ENCODE peak calls at places on chromosomes 6 and 20, in four cellular contexts. N is stimulated activated CD4-positive, alpha-beta T cell treated with anti-CD3 and anti-CD28 coated beads, Interleukin-1b, Interleukin-23, amount 100 ng/mL, for 48 hours; M is effector CD4-positive, alpha-beta T cell; Q is epithelial cell of prostate. C is an unnamed sample.

GRCh38 chr6:45423901-45424627 is 46.3 kb upstream of the SUPT3H start:
- DNase-seq in Q (no peak), M (no peak), N (peak), C (no peak)

GRCh38 chr6:22356362-22356940 is 59.6 kb upstream of the PRL start:
- DNase-seq in N (no peak), M (no peak), Q (no peak), C (no peak)

GRCh38 chr6:582370-582769 is 74.5 kb downstream of the HUS1B start:
- DNase-seq in N (no peak), Q (no peak), M (no peak), C (no peak)

GRCh38 chr6:27426045-27426620 is 37.6 kb downstream of the ZNF391 start:
- DNase-seq in N (no peak), M (no peak), Q (no peak), C (no peak)

GRCh38 chr6:130132286-130132701 is 90.5 kb downstream of the SAMD3 start:
- DNase-seq in M (peak), Q (no peak), N (peak), C (no peak)

GRCh38 chr6:18380165-18380564 is 7.0 kb upstream of the RNF144B start:
- DNase-seq in N (no peak), M (no peak), Q (no peak), C (no peak)

GRCh38 chr20:4821590-4821989 is 99.9 kb downstream of the PRND start:
- DNase-seq in N (no peak), Q (no peak), M (no peak), C (no peak)

GRCh38 chr20:36823126-36823525 is 49.6 kb upstream of the DSN1 start:
- DNase-seq in M (no peak), Q (no peak), N (no peak), C (no peak)

GRCh38 chr6:14754636-14755513 is 491.0 kb upstream of the JARID2 start:
- DNase-seq in Q (no peak), N (peak), M (no peak), C (no peak)

GRCh38 chr6:5525209-5525608 is 263.9 kb downstream of the FARS2 start:
- DNase-seq in Q (no peak), N (no peak), M (no peak), C (peak)

GRCh38 chr6:111604259-111605099 is 1.2 kb downstream of the TRAF3IP2 start:
- DNase-seq in M (no peak), Q (no peak), N (no peak), C (peak)

GRCh38 chr6:44529506-44529905 is 142.0 kb downstream of the CDC5L start:
- DNase-seq in M (no peak), N (no peak), Q (no peak), C (no peak)

GRCh38 chr6:31676904-31677303 is 4.0 kb downstream of the LY6G5C start:
- DNase-seq in M (no peak), N (no peak), Q (no peak), C (peak)

GRCh38 chr6:10417681-10418104 is 2.8 kb upstream of the TFAP2A start:
- DNase-seq in N (no peak), M (no peak), Q (no peak), C (no peak)

GRCh38 chr20:62466071-62466760 is 9.6 kb downstream of the GATA5 start:
- DNase-seq in Q (no peak), M (no peak), N (no peak), C (no peak)

GRCh38 chr20:16069416-16070010 is 503.7 kb downstream of the KIF16B start:
- DNase-seq in Q (no peak), N (no peak), M (no peak), C (peak)

GRCh38 chr6:44074383-44075136 is 52.7 kb downstream of the MRPL14 start:
- DNase-seq in N (peak), Q (no peak), M (peak), C (no peak)

GRCh38 chr6:2351807-2352431 is 106.5 kb upstream of the GMDS start:
- DNase-seq in M (no peak), N (no peak), Q (no peak), C (peak)

GRCh38 chr20:63321148-63321831 is 28.3 kb downstream of the COL20A1 start:
- DNase-seq in N (no peak), Q (no peak), M (no peak), C (no peak)

GRCh38 chr6:73455865-73456629 is 4.0 kb upstream of the CGAS start:
- DNase-seq in N (no peak), Q (no peak), M (no peak), C (peak)

GRCh38 chr20:48652961-48653705 is 174.7 kb downstream of the PREX1 start:
- DNase-seq in M (no peak), N (no peak), Q (no peak), C (no peak)

GRCh38 chr20:47795214-47795667 is 10.0 kb upstream of the SULF2 start:
- DNase-seq in M (no peak), N (no peak), Q (peak), C (peak)

GRCh38 chr6:15533379-15534044 is 129.3 kb downstream of the DTNBP1 start:
- DNase-seq in M (no peak), N (no peak), Q (no peak), C (no peak)

GRCh38 chr6:3356056-3356823 is 97.5 kb downstream of the PSMG4 start:
- DNase-seq in Q (no peak), N (peak), M (peak), C (peak)

GRCh38 chr20:4153251-4153650 is 137.9 kb upstream of the RNF24 start:
- DNase-seq in Q (no peak), N (no peak), M (no peak), C (no peak)

GRCh38 chr6:43779864-43780260 is 9.9 kb downstream of the VEGFA start:
- DNase-seq in Q (no peak), M (no peak), N (no peak), C (no peak)

GRCh38 chr6:14770040-14770439 is 475.8 kb upstream of the JARID2 start:
- DNase-seq in M (no peak), N (no peak), Q (no peak), C (no peak)

GRCh38 chr20:61737812-61738443 is 327.8 kb downstream of the TAF4 start:
- DNase-seq in Q (no peak), N (no peak), M (no peak), C (no peak)